ENCODE peak calls at places on chromosome 7, in five cellular contexts. One of them, this sample, is unnamed.

GRCh38 chr7:135748770-135749169 is at the start of gene FAM180A:
- DNase-seq in mammary epithelial cell: peak
- DNase-seq in activated CD8-positive, alpha-beta memory T cell treated with anti-CD3 and anti-CD28 coated beads for 24 hours: no peak
- DNase-seq in right lobe of liver: no peak
- DNase-seq in NCI-H1694 treated with DMSO at 0.1 percent for 48 hours: no peak
- DNase-seq in this sample: no peak

GRCh38 chr7:131606346-131607290 is 50.2 kb upstream of the PODXL start:
- DNase-seq in NCI-H1694 treated with DMSO at 0.1 percent for 48 hours: peak
- DNase-seq in activated CD8-positive, alpha-beta memory T cell treated with anti-CD3 and anti-CD28 coated beads for 24 hours: no peak
- DNase-seq in right lobe of liver: no peak
- DNase-seq in mammary epithelial cell: peak
- DNase-seq in this sample: no peak

GRCh38 chr7:132575987-132576722 is at the start of gene PLXNA4:
- DNase-seq in mammary epithelial cell: no peak
- DNase-seq in right lobe of liver: no peak
- DNase-seq in NCI-H1694 treated with DMSO at 0.1 percent for 48 hours: peak
- DNase-seq in activated CD8-positive, alpha-beta memory T cell treated with anti-CD3 and anti-CD28 coated beads for 24 hours: no peak
- DNase-seq in this sample: peak

GRCh38 chr7:71131753-71132520 is at the start of gene GALNT17:
- DNase-seq in activated CD8-positive, alpha-beta memory T cell treated with anti-CD3 and anti-CD28 coated beads for 24 hours: no peak
- DNase-seq in mammary epithelial cell: peak
- DNase-seq in right lobe of liver: no peak
- DNase-seq in NCI-H1694 treated with DMSO at 0.1 percent for 48 hours: no peak
- DNase-seq in this sample: no peak

GRCh38 chr7:154765118-154765517 is 237.8 kb downstream of the PAXIP1 start:
- DNase-seq in NCI-H1694 treated with DMSO at 0.1 percent for 48 hours: no peak
- DNase-seq in activated CD8-positive, alpha-beta memory T cell treated with anti-CD3 and anti-CD28 coated beads for 24 hours: no peak
- DNase-seq in right lobe of liver: no peak
- DNase-seq in mammary epithelial cell: no peak
- DNase-seq in this sample: no peak

GRCh38 chr7:150379590-150380379 is 655 bp downstream of the ZNF775 start:
- DNase-seq in activated CD8-positive, alpha-beta memory T cell treated with anti-CD3 and anti-CD28 coated beads for 24 hours: no peak
- DNase-seq in NCI-H1694 treated with DMSO at 0.1 percent for 48 hours: no peak
- DNase-seq in mammary epithelial cell: peak
- DNase-seq in right lobe of liver: no peak
- DNase-seq in this sample: no peak

GRCh38 chr7:4709187-4709586 is 27.1 kb downstream of the FOXK1 start:
- DNase-seq in NCI-H1694 treated with DMSO at 0.1 percent for 48 hours: no peak
- DNase-seq in activated CD8-positive, alpha-beta memory T cell treated with anti-CD3 and anti-CD28 coated beads for 24 hours: no peak
- DNase-seq in right lobe of liver: no peak
- DNase-seq in mammary epithelial cell: no peak
- DNase-seq in this sample: no peak

GRCh38 chr7:70678621-70679251 is 453.2 kb upstream of the GALNT17 start:
- DNase-seq in activated CD8-positive, alpha-beta memory T cell treated with anti-CD3 and anti-CD28 coated beads for 24 hours: no peak
- DNase-seq in NCI-H1694 treated with DMSO at 0.1 percent for 48 hours: no peak
- DNase-seq in right lobe of liver: no peak
- DNase-seq in mammary epithelial cell: peak
- DNase-seq in this sample: no peak

GRCh38 chr7:27636326-27637006 is 26.2 kb downstream of the HIBADH start:
- DNase-seq in NCI-H1694 treated with DMSO at 0.1 percent for 48 hours: no peak
- DNase-seq in mammary epithelial cell: no peak
- DNase-seq in activated CD8-positive, alpha-beta memory T cell treated with anti-CD3 and anti-CD28 coated beads for 24 hours: no peak
- DNase-seq in right lobe of liver: no peak
- DNase-seq in this sample: no peak

GRCh38 chr7:124728610-124729009 is 37.0 kb downstream of the GPR37 start:
- DNase-seq in NCI-H1694 treated with DMSO at 0.1 percent for 48 hours: no peak
- DNase-seq in activated CD8-positive, alpha-beta memory T cell treated with anti-CD3 and anti-CD28 coated beads for 24 hours: no peak
- DNase-seq in mammary epithelial cell: no peak
- DNase-seq in right lobe of liver: no peak
- DNase-seq in this sample: no peak

GRCh38 chr7:79386688-79387422 is 66.6 kb downstream of the MAGI2 start:
- DNase-seq in NCI-H1694 treated with DMSO at 0.1 percent for 48 hours: no peak
- DNase-seq in mammary epithelial cell: no peak
- DNase-seq in right lobe of liver: no peak
- DNase-seq in activated CD8-positive, alpha-beta memory T cell treated with anti-CD3 and anti-CD28 coated beads for 24 hours: no peak
- DNase-seq in this sample: no peak

GRCh38 chr7:33287738-33288137 is 158.4 kb downstream of the BBS9 start:
- DNase-seq in mammary epithelial cell: peak
- DNase-seq in NCI-H1694 treated with DMSO at 0.1 percent for 48 hours: no peak
- DNase-seq in activated CD8-positive, alpha-beta memory T cell treated with anti-CD3 and anti-CD28 coated beads for 24 hours: no peak
- DNase-seq in right lobe of liver: no peak
- DNase-seq in this sample: no peak

GRCh38 chr7:77958436-77958835 is 159.9 kb downstream of the PHTF2 start:
- DNase-seq in NCI-H1694 treated with DMSO at 0.1 percent for 48 hours: no peak
- DNase-seq in right lobe of liver: no peak
- DNase-seq in activated CD8-positive, alpha-beta memory T cell treated with anti-CD3 and anti-CD28 coated beads for 24 hours: no peak
- DNase-seq in mammary epithelial cell: no peak
- DNase-seq in this sample: no peak

This sample was measured in pancreas.